ENCODE peak calls at places on chromosomes 13 and 19, in seven cellular contexts. M is A549, K is uterus, A is transverse colon, V is heart left ventricle, I is adrenal gland, G is tibial nerve. C is an unnamed sample.

GRCh38 chr19:40592170-40592569 is 9.0 kb upstream of the LTBP4 start:
- DNase-seq in M (peak; percentile 81), V (no peak), A (no peak), K (no peak), I (peak; percentile 39), G (no peak), C (no peak)

GRCh38 chr19:18868380-18869230 is 27.4 kb downstream of the CERS1 start:
- DNase-seq in M (no peak), A (no peak), G (no peak), I (no peak), V (peak; percentile 25), K (no peak), C (no peak)

GRCh38 chr19:39199025-39199424 is 2.3 kb downstream of the NCCRP1 start:
- DNase-seq in K (peak; percentile 48), A (no peak), I (peak; percentile 88), V (peak; percentile 38), M (no peak), G (no peak), C (peak; percentile 88)

GRCh38 chr19:1133471-1133929 is 29.7 kb downstream of the GPX4 start:
- DNase-seq in I (no peak), M (peak; percentile 41), K (no peak), A (peak; percentile 79), G (no peak), V (no peak), C (peak; percentile 65)

GRCh38 chr13:29515372-29515771 is 80.1 kb downstream of the SLC7A1 start:
- DNase-seq in K (no peak), A (no peak), I (no peak), M (no peak), V (no peak), G (no peak), C (no peak)

GRCh38 chr13:107069107-107069776 is 501.3 kb upstream of the ARGLU1 start:
- DNase-seq in A (no peak), K (no peak), M (no peak), I (no peak), V (no peak), G (no peak), C (no peak)

GRCh38 chr13:113912596-113912995 is 48.7 kb upstream of the GAS6 start:
- DNase-seq in K (no peak), G (no peak), I (no peak), V (no peak), A (no peak), M (no peak), C (no peak)

GRCh38 chr13:101465877-101466276 is 13.4 kb downstream of the ITGBL1 start:
- DNase-seq in I (no peak), K (no peak), M (no peak), A (no peak), V (no peak), G (no peak), C (no peak)

GRCh38 chr19:14248578-14249011 is 42.6 kb upstream of the ADGRL1 start:
- DNase-seq in K (peak; percentile 66), V (no peak), I (no peak), M (no peak), G (peak; percentile 14), A (peak; percentile 35), C (no peak)

GRCh38 chr19:40257096-40257517 is 28.0 kb downstream of the AKT2 start:
- DNase-seq in K (no peak), I (peak; percentile 80), A (no peak), V (peak; percentile 60), G (no peak), M (no peak), C (no peak)

GRCh38 chr19:17183271-17183757 is 31.8 kb upstream of the USE1 start:
- DNase-seq in M (no peak), K (no peak), I (no peak), V (no peak), G (no peak), A (no peak), C (no peak)

GRCh38 chr19:15280915-15281683 is 48.9 kb upstream of the EPHX3 start:
- DNase-seq in A (peak; percentile 69), V (peak; percentile 90), I (peak; percentile 93), M (no peak), K (peak; percentile 81), G (peak; percentile 75), C (peak; percentile 56)

GRCh38 chr13:49373699-49374098 is 70.2 kb downstream of the CAB39L start:
- DNase-seq in M (no peak), A (no peak), I (no peak), G (no peak), V (no peak), K (no peak), C (no peak)

GRCh38 chr19:13099073-13099999 is 3.3 kb downstream of the LYL1 start:
- DNase-seq in G (peak; percentile 52), A (peak; percentile 85), K (peak; percentile 70), V (peak; percentile 89), I (peak; percentile 64), M (no peak), C (no peak)

GRCh38 chr19:33459220-33459619 is 62.4 kb downstream of the PEPD start:
- DNase-seq in I (no peak), A (no peak), G (no peak), M (no peak), K (no peak), V (no peak), C (no peak)

GRCh38 chr19:768424-768823 is 17.5 kb downstream of the MISP start:
- DNase-seq in M (no peak), G (no peak), K (no peak), A (no peak), V (no peak), I (no peak), C (peak; percentile 62)

GRCh38 chr13:38819053-38819452 is 132.2 kb downstream of the FREM2 start:
- DNase-seq in A (no peak), I (no peak), K (no peak), G (peak; percentile 24), V (no peak), M (no peak), C (no peak)

GRCh38 chr13:109977212-109977968 is 191.0 kb upstream of the IRS2 start:
- DNase-seq in G (no peak), V (no peak), I (no peak), K (no peak), A (no peak), M (no peak), C (no peak)

GRCh38 chr13:72757792-72758535 is 23.7 kb downstream of the DIS3 start:
- DNase-seq in I (no peak), A (no peak), M (no peak), G (no peak), K (no peak), V (no peak), C (no peak)

DNA sequence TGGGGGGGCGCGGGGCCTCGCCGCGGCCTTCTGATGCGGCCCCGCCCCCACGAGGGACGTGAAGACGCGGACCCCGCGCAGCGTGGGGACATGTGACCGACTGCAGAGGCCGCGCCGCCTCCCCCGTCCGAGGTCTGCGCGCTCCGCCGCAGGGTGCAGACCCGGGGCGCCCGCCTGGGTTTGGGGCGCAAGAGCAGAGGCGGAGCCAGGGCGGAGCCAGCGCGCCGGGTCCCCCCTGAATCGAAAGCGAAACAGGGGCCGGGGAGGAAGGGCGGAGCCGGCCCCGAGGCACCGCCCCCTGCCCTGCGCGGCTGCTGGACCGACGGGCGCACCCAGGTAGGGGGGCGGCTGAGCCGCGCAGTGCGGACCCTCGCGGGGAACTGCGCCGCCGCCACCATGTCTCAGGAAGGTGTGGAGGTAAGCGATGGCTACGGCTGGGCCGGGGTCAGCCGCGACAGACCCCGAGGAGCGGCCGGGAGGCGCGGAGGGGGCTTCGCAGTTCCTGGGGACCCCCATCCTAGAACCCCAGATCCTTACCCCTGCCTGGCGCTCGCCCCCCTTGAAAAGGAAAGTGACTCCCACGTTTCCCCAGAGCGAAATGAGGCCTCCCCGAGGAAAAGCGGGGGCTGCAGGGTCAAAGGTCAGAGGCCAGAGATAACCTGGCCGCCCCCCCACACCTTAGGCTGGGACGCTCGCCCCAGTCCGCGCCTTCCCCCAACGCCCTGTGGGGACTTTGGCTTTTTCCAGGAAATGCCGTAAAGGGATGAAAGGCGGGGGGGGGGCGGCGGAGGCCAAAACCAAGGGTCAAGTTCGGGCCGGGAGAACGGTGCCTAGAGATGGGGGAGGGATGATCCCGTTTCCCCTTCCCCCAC is at the start of gene SHFL:
- DNase-seq in A (peak; percentile 88), K (peak; percentile 82), I (peak; percentile 77), G (peak; percentile 50), V (peak; percentile 70), M (peak; percentile 44), C (peak; percentile 89)
- TF ChIP-seq POLR2A in A (no peak), K (no peak), I (no peak), G (no peak), V (no peak), M (no peak), C (no peak)

DNA sequence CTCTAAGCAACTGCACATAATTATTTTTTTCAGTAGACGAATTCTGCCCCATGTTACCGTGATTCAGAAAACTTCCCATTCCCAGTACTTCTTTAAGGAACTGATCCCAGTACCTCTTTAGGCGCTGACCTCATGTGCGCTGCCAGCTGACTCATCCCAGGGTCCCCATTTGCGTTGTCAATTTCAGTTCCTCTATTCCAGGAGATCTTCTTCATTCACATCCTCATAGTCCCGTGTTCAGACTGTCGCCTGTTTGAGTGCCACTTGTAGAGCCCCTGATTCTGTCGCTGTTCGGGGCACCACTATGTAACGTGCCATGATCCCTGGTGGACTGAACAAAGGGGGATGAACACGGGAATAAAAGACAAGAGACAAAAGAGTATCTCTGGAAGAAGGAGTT is 16.4 kb downstream of the FPR3 start:
- DNase-seq in G (no peak), A (peak; percentile 16), K (no peak), V (peak; percentile 34), I (peak; percentile 58), M (no peak), C (no peak)
- TF ChIP-seq POLR2A in G (no peak), A (no peak), K (no peak), V (no peak), I (no peak), M (no peak), C (no peak)

DNA sequence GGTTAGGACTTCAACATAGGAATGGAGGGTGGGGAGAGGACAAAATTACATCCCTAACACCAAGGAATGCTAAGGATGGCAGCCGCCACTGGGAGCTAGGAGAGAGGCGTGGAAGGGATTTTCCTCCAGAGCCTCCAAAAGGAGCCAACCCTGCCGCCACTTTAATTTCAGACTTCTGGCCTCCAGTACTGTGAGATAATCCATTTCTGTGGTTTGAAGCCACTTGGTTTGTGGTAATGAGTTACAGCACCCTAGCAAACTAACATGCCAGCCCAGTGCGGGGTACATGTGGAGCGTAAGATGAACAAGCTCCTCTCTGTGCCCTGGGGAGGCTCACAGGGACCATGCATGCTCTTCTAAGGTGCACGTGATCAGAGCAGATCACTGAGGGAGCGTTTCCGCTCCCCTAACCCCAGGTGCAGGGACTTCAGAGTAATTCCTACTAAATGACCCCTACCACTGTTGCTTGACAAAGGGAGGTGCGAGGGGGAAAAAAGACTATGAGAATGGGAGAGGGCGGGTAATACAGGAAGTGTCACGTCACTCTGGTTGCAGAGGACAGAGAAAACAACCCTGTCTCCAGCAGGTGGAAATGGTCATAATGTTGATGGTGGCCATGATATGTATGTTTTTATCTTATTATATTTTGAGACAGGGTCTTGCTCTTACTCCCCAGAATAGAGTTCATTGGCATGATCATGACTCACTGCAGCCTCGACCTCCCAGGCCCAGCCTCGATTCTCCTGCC is 12.0 kb downstream of the FPR1 start:
- DNase-seq in A (no peak), M (no peak), G (no peak), K (no peak), I (no peak), V (no peak), C (no peak)
- TF ChIP-seq POLR2A in A (no peak), M (no peak), G (no peak), K (no peak), I (no peak), V (no peak), C (no peak)

DNA sequence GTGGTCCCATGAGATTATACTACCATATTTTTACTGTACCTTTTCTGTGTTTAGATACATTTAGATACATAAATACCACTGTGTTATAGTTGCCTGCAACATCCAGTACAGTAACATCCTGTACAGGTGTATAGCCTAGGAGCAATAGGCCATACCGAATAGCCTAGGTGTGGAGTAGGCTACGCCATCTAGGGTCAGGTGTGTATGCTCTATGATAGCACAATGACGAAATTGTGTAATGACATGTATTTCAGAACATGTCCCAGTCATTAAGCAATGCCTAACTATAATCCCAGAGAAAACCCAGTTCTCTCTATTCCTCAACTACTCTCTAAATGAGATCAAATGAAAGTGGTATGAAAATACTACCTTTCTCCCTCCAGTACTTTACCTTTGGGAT is 3.9 kb downstream of the SLC25A15 start:
- DNase-seq in K (no peak), M (no peak), I (no peak), V (no peak), G (no peak), A (no peak), C (no peak)
- TF ChIP-seq POLR2A in K (no peak), M (no peak), I (no peak), V (no peak), G (no peak), A (no peak), C (no peak)

C was measured in H54.